ENCODE peak calls at places on chromosomes 11 and 22, in four cellular contexts. Q is A549, P is astrocyte of the spinal cord, X is stomach. O is an unnamed sample.

GRCh38 chr11:80435345-80435744 is 994.5 kb upstream of the TENM4 start:
- DNase-seq in Q (no peak), P (no peak), X (no peak), O (no peak)

GRCh38 chr11:114762437-114762836 is 84.1 kb downstream of the NXPE2 start:
- DNase-seq in Q (peak), P (peak), X (peak), O (peak)

GRCh38 chr22:19763141-19764049 is 2.8 kb downstream of the TBX1 start:
- DNase-seq in Q (no peak), P (no peak), X (no peak), O (no peak)

GRCh38 chr11:72222106-72222891 is 2.3 kb upstream of the INPPL1 start:
- DNase-seq in Q (no peak), P (no peak), X (peak), O (no peak)

GRCh38 chr11:111743700-111744099 is 22.5 kb downstream of the PPP2R1B start:
- DNase-seq in Q (no peak), P (no peak), X (no peak), O (no peak)

GRCh38 chr22:39727541-39727940 is 157.0 kb downstream of the CACNA1I start:
- DNase-seq in Q (peak), P (no peak), X (no peak), O (peak)

GRCh38 chr22:25829237-25829636 is 87.2 kb downstream of the MYO18B start:
- DNase-seq in Q (no peak), P (no peak), X (no peak), O (no peak)

GRCh38 chr11:76612226-76612625 is 58.3 kb downstream of the LRRC32 start:
- DNase-seq in Q (no peak), P (no peak), X (peak), O (no peak)

GRCh38 chr11:2917842-2918490 is 11.3 kb downstream of the PHLDA2 start:
- DNase-seq in Q (no peak), P (no peak), X (no peak), O (no peak)

GRCh38 chr11:73612601-73613137 is 14.8 kb upstream of the FAM168A start:
- DNase-seq in Q (no peak), P (no peak), X (no peak), O (no peak)

GRCh38 chr11:67492069-67492727 is 9.4 kb downstream of the AIP start:
- DNase-seq in Q (no peak), P (no peak), X (no peak), O (peak)

GRCh38 chr11:124113890-124114289 is 1.4 kb upstream of the VWA5A start:
- DNase-seq in Q (no peak), P (peak), X (no peak), O (peak)

GRCh38 chr11:124109377-124109776 is 5.9 kb upstream of the VWA5A start:
- DNase-seq in Q (no peak), P (no peak), X (no peak), O (no peak)

GRCh38 chr11:124108158-124108557 is 7.1 kb upstream of the VWA5A start:
- DNase-seq in Q (peak), P (peak), X (no peak), O (peak)
- TF ChIP-seq CTCF in Q (no peak), P (peak), X (no peak), O (no peak)

DNA sequence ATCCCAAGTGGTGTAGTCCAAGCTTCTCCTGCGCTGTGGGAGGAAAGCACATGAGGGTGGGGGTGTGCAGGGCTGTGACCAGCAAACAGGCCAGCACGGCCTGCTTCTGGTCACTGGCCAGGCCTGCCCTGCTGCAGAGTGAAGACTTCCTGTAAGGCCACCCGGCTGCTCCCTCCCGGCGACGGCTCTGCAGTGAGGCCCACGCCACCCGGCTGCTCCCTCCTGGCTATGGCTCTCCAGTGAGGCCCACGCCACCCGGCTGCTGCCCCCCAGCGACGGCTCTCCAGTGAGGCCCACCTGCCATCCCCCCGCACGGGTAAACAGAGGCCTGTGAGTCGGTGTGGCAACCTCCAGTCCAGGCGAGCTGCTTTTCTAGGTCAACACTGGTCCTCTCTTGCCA is 31.4 kb upstream of the BRSK2 start:
- DNase-seq in Q (no peak), P (no peak), X (peak), O (peak)
- TF ChIP-seq CTCF in Q (no peak), P (no peak), X (no peak), O (no peak)

GRCh38 chr22:37207981-37208380 is 4.3 kb downstream of the SSTR3 start:
- DNase-seq in Q (no peak), P (no peak), X (no peak), O (no peak)
- TF ChIP-seq CTCF in Q (no peak), P (no peak), X (no peak), O (no peak)

GRCh38 chr11:35486446-35486845 is 39.0 kb downstream of the PAMR1 start:
- DNase-seq in Q (peak), P (no peak), X (no peak), O (no peak)
- TF ChIP-seq CTCF in Q (no peak), P (peak), X (no peak), O (no peak)

GRCh38 chr11:104529213-104529612 is 365.3 kb upstream of the PDGFD start:
- DNase-seq in Q (no peak), P (no peak), X (no peak), O (no peak)

GRCh38 chr11:104531894-104532293 is 366.4 kb downstream of the CASP12 start:
- DNase-seq in Q (no peak), P (no peak), X (no peak), O (no peak)

GRCh38 chr11:104534268-104534667 is 364.0 kb downstream of the CASP12 start:
- DNase-seq in Q (peak), P (peak), X (no peak), O (no peak)

GRCh38 chr11:104529916-104530315 is 366.0 kb upstream of the PDGFD start:
- DNase-seq in Q (no peak), P (no peak), X (no peak), O (no peak)

GRCh38 chr11:104531075-104531474 is 367.1 kb upstream of the PDGFD start:
- DNase-seq in Q (peak), P (no peak), X (no peak), O (no peak)
- TF ChIP-seq CTCF in Q (no peak), P (peak), X (no peak), O (no peak)

GRCh38 chr11:46278387-46279173 is 1.1 kb downstream of the CREB3L1 start:
- DNase-seq in Q (no peak), P (peak), X (peak), O (peak)
- TF ChIP-seq CTCF in Q (peak), P (peak), X (peak), O (peak)

GRCh38 chr11:95231126-95231880 is at the start of gene SESN3:
- DNase-seq in Q (peak), P (peak), X (peak), O (peak)
- TF ChIP-seq CTCF in Q (no peak), P (peak), X (no peak), O (no peak)

GRCh38 chr11:35261197-35261596 is 122.2 kb downstream of the CD44 start:
- DNase-seq in Q (no peak), P (no peak), X (no peak), O (no peak)
- TF ChIP-seq CTCF in Q (no peak), P (no peak), X (no peak), O (no peak)

O was measured in mucosa of descending colon.